ENCODE peak calls at places on chromosomes 6 and 20, in four cellular contexts. J, M, X and D are unnamed samples.

GRCh38 chr6:27582928-27583725 is 110.2 kb upstream of the ZNF184 start:
- DNase-seq in J (peak), X (no peak), M (peak), D (peak)

GRCh38 chr20:52004720-52005119 is 186.9 kb downstream of the ZFP64 start:
- DNase-seq in X (no peak), J (no peak), M (no peak), D (no peak)

GRCh38 chr20:21064924-21065323 is 41.2 kb downstream of the LINC00237 start:
- DNase-seq in X (no peak), M (no peak), J (no peak), D (no peak)

GRCh38 chr6:47729019-47729418 is 30.6 kb downstream of the ADGRF4 start:
- DNase-seq in X (no peak), J (no peak), M (no peak), D (no peak)

GRCh38 chr6:75437451-75438185 is 56.0 kb downstream of the FILIP1 start:
- DNase-seq in J (no peak), M (no peak), X (no peak), D (no peak)

GRCh38 chr20:57581202-57582028 is 20.5 kb downstream of the PCK1 start:
- DNase-seq in M (no peak), J (no peak), X (no peak), D (no peak)

GRCh38 chr20:11777861-11778570 is 139.7 kb upstream of the BTBD3 start:
- DNase-seq in J (no peak), X (no peak), M (peak), D (no peak)

GRCh38 chr6:4736371-4736873 is 39.8 kb upstream of the CDYL start:
- DNase-seq in X (no peak), M (no peak), J (no peak), D (no peak)

GRCh38 chr6:136471372-136471771 is 78.8 kb downstream of the MAP7 start:
- DNase-seq in J (no peak), M (no peak), X (no peak), D (no peak)

GRCh38 chr20:40525356-40525755 is 163.7 kb downstream of the MAFB start:
- DNase-seq in M (no peak), J (no peak), X (no peak), D (no peak)

GRCh38 chr20:50026746-50027575 is 44.2 kb downstream of the SNAI1 start:
- DNase-seq in M (no peak), J (no peak), X (no peak), D (no peak)

GRCh38 chr6:151005896-151006632 is 140.6 kb downstream of the MTHFD1L start:
- DNase-seq in J (no peak), M (no peak), X (no peak), D (no peak)

GRCh38 chr6:81171991-81172740 is 580.3 kb downstream of the TENT5A start:
- DNase-seq in M (no peak), X (no peak), J (no peak), D (no peak)
- TF ChIP-seq NFIC in M (peak), X (no peak), J (no peak), D (no peak)

DNA sequence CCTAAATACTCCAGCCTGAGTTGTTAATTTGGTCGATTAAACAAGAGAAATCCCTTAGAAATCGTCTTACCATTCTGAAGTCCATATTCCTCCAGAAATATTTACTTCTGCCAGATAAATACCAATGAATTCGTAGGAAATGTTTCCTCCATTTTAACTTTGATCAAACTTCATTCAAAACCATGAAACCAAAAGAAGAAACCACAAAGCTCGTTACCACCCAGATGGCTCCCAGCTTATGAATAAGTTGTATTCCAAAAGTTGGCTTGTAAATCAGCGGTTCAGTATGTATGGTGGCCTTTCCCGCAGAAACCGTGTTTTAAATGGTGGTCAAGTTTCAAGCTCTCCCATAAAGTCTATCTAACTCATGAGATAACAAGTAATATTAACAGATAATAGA is 73.6 kb upstream of the RIPOR2 start:
- DNase-seq in X (no peak), M (no peak), J (no peak), D (no peak)
- H3K9ac ChIP-seq in X (no peak), M (no peak), J (no peak), D (no peak)

DNA sequence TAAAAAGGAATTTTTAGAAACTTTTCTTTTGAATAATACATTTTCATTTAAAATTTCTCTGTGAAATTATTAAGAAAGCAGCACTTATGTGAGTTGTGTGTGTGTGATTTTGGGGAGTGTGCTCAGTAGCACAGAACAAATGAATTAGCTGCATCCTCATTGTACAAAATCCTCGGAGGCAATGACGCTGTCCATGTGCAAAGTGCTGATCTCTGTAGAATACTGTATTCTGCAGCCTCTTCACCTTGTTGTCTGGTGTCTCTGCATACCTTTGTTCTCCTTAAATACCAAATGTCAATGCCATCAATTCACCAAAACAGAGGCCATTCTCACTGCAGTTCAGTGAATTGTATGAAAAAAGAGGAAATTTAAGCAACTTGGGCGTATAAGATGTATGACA is 838.4 kb downstream of the QKI start:
- DNase-seq in M (no peak), X (no peak), J (no peak), D (no peak)
- TF ChIP-seq NFIC in M (no peak), X (no peak), J (no peak), D (no peak)

GRCh38 chr6:36685926-36686667 is 7.6 kb downstream of the CDKN1A start:
- DNase-seq in M (no peak), J (no peak), X (no peak), D (no peak)

GRCh38 chr6:36685198-36685919 is 6.8 kb downstream of the CDKN1A start:
- DNase-seq in J (no peak), M (no peak), X (no peak), D (no peak)

GRCh38 chr6:36684447-36684812 is 5.9 kb downstream of the CDKN1A start:
- DNase-seq in X (no peak), J (no peak), M (no peak), D (no peak)

GRCh38 chr6:36688534-36689075 is 9.0 kb upstream of the RAB44 start:
- DNase-seq in X (no peak), M (no peak), J (no peak), D (no peak)

DNA sequence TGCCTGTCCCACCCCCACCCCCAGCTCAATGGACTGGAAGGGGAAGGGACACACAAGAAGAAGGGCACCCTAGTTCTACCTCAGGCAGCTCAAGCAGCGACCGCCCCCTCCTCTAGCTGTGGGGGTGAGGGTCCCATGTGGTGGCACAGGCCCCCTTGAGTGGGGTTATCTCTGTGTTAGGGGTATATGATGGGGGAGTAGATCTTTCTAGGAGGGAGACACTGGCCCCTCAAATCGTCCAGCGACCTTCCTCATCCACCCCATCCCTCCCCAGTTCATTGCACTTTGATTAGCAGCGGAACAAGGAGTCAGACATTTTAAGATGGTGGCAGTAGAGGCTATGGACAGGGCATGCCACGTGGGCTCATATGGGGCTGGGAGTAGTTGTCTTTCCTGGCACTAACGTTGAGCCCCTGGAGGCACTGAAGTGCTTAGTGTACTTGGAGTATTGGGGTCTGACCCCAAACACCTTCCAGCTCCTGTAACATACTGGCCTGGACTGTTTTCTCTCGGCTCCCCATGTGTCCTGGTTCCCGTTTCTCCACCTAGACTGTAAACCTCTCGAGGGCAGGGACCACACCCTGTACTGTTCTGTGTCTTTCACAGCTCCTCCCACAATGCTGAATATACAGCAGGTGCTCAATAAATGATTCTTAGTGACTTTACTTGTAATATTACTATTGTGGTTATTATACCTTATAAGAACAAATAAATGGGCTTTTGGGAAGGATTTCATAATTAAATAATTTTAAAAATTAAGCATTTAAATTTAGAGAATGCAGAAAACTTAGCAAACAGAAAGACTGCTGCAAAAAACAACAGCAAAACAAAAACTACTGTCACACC is 8.4 kb downstream of the CDKN1A start:
- DNase-seq in M (no peak), J (no peak), X (no peak), D (no peak)
- H3K9ac ChIP-seq in M (no peak), J (no peak), X (no peak), D (no peak)

DNA sequence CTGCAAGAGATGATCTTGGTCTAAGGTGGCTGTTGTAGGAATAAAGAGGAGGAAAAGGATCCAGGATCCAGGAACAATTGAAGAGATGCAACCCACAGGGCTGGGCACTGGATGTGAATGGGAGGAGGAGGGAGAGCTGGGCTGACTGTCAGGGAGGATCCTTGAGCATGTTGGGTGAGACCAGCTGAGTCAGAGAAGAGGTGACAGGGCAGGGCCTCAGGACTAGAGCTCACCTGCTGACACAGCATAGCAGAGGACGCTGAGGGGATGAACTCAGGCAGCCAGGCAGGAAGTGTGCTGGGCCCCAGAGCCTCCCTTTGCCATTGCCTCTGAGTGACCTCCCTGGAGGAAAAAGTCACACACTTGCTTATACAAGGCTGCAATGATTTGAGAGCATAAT is 72.3 kb downstream of the ZNF133 start:
- DNase-seq in J (no peak), X (no peak), M (no peak), D (no peak)
- TF ChIP-seq NFIC in J (no peak), X (no peak), M (no peak), D (no peak)

GRCh38 chr20:37986873-37987601 is 46.2 kb downstream of the TTI1 start:
- DNase-seq in X (no peak), M (peak), J (no peak), D (peak)
- H3K9ac ChIP-seq in X (no peak), M (no peak), J (no peak), D (peak)

GRCh38 chr6:98894810-98895209 is 52.9 kb downstream of the FBXL4 start:
- DNase-seq in X (no peak), M (no peak), J (no peak), D (no peak)
- TF ChIP-seq NFIC in X (no peak), M (no peak), J (no peak), D (no peak)